ENCODE peak calls at places on chromosomes 5 and 9, in eight cellular contexts. K is AG04450, P is choroid plexus epithelial cell, C is neural crest cell, E is GM20000, I is sigmoid colon, F is K562, O is brain microvascular endothelial cell. D is an unnamed sample.

GRCh38 chr9:15373201-15373530 is 49.5 kb upstream of the SNAPC3 start:
- DNase-seq in K (peak), I (no peak), O (no peak), C (no peak), F (no peak), E (no peak), P (peak), D (no peak)

GRCh38 chr5:178670486-178670885 is 43.6 kb upstream of the CLK4 start:
- DNase-seq in K (no peak), F (no peak), P (no peak), E (no peak), C (no peak), O (no peak), I (no peak), D (no peak)

GRCh38 chr9:94675008-94675841 is 35.9 kb upstream of the FBP1 start:
- DNase-seq in I (no peak), E (no peak), F (no peak), C (no peak), K (no peak), O (peak), P (peak), D (peak)

GRCh38 chr5:82821978-82822927 is 254.9 kb downstream of the TMEM167A start:
- DNase-seq in I (no peak), K (no peak), E (no peak), P (peak), O (peak), F (no peak), C (no peak), D (no peak)

GRCh38 chr5:137843676-137844284 is 23.9 kb upstream of the MYOT start:
- DNase-seq in E (no peak), I (no peak), P (no peak), K (no peak), C (no peak), F (no peak), O (no peak), D (no peak)

GRCh38 chr5:67748165-67748690 is 467.3 kb upstream of the PIK3R1 start:
- DNase-seq in C (no peak), O (no peak), E (no peak), F (no peak), I (no peak), K (no peak), P (no peak), D (no peak)

GRCh38 chr9:24351258-24351657 is 194.4 kb downstream of the IZUMO3 start:
- DNase-seq in I (no peak), C (no peak), P (no peak), O (no peak), F (no peak), E (no peak), K (no peak), D (no peak)

GRCh38 chr5:133993152-133993548 is 11.6 kb downstream of the VDAC1 start:
- DNase-seq in P (peak), I (no peak), F (no peak), E (no peak), C (no peak), K (no peak), O (peak), D (no peak)

GRCh38 chr5:178221857-178222256 is 10.7 kb downstream of the PHYKPL start:
- DNase-seq in P (no peak), K (no peak), O (no peak), I (no peak), C (no peak), E (no peak), F (no peak), D (no peak)

GRCh38 chr5:116002116-116002906 is 30.0 kb upstream of the ARL14EPL start:
- DNase-seq in F (no peak), K (no peak), O (no peak), I (no peak), C (no peak), P (peak), E (no peak), D (no peak)

GRCh38 chr5:36763454-36763853 is 113.1 kb upstream of the NIPBL start:
- DNase-seq in F (no peak), P (no peak), E (no peak), O (no peak), C (no peak), K (no peak), I (no peak), D (no peak)

GRCh38 chr5:5492087-5492933 is 69.8 kb downstream of the ICE1 start:
- DNase-seq in I (no peak), K (no peak), P (peak), C (no peak), O (peak), F (peak), E (peak), D (no peak)

GRCh38 chr5:178524093-178524882 is 65.9 kb downstream of the COL23A1 start:
- DNase-seq in P (no peak), O (no peak), F (no peak), C (no peak), K (no peak), E (no peak), I (peak), D (no peak)

GRCh38 chr5:78716221-78716620 is 67.6 kb upstream of the LHFPL2 start:
- DNase-seq in I (no peak), P (peak), E (no peak), O (peak), F (no peak), K (no peak), C (no peak), D (no peak)

GRCh38 chr9:22469928-22470544 is 23.4 kb downstream of the DMRTA1 start:
- DNase-seq in K (no peak), C (peak), E (no peak), I (no peak), O (peak), P (peak), F (no peak), D (no peak)

GRCh38 chr5:80874162-80874561 is 86.0 kb upstream of the RASGRF2 start:
- DNase-seq in I (no peak), E (no peak), C (no peak), K (no peak), O (no peak), P (no peak), F (no peak), D (no peak)

GRCh38 chr5:140109050-140109817 is 4.7 kb upstream of the PURA start:
- DNase-seq in P (no peak), O (no peak), K (no peak), I (no peak), F (peak), C (peak), E (no peak), D (no peak)

GRCh38 chr5:177399903-177400868 is at the start of gene PFN3:
- DNase-seq in K (no peak), O (peak), P (no peak), E (no peak), I (no peak), C (no peak), F (no peak), D (no peak)

GRCh38 chr5:72844218-72844603 is 27.8 kb downstream of the TNPO1 start:
- DNase-seq in C (no peak), F (no peak), E (no peak), K (no peak), I (no peak), O (no peak), P (no peak), D (no peak)

GRCh38 chr9:94921072-94921471 is 194.6 kb downstream of the AOPEP start:
- DNase-seq in P (peak), E (no peak), C (no peak), I (peak), F (no peak), O (peak), K (no peak), D (no peak)

GRCh38 chr5:125120012-125120411 is 373.6 kb upstream of the ZNF608 start:
- DNase-seq in K (no peak), O (no peak), F (no peak), I (no peak), C (no peak), E (no peak), P (no peak), D (no peak)

GRCh38 chr5:170791325-170791954 is 7.9 kb downstream of the GABRP start:
- DNase-seq in C (peak), O (peak), I (no peak), F (peak), K (peak), P (peak), E (peak), D (peak)

GRCh38 chr9:86281577-86282076 is 711 bp downstream of the ISCA1 start:
- DNase-seq in K (no peak), I (no peak), C (peak), O (no peak), F (no peak), P (no peak), E (no peak), D (no peak)

GRCh38 chr5:2410451-2410850 is 341.0 kb downstream of the IRX2 start:
- DNase-seq in K (no peak), P (no peak), F (no peak), C (no peak), I (no peak), E (no peak), O (no peak), D (no peak)

GRCh38 chr5:2417301-2417700 is 334.2 kb downstream of the IRX2 start:
- DNase-seq in C (no peak), P (no peak), O (no peak), E (no peak), F (no peak), I (no peak), K (no peak), D (no peak)

DNA sequence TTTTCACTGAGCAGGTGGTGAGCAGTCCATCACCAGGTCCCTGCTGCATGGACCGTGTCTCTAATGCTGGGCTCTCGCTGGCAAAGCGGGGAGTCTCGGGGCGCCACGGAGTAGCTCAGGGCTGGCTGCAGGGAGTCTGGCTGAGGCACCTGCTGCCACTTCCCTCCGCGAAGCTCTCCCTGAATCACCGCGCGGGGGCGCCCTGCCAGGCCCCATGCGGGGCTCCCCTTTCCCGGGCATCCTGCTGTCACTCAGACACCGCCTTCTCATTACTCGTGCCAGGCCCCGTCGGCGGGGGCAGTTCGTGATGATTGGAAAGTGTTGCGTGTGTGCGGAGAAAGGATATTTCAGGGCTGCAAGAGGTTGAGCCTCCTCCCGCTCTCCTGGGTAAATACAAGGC is 335.8 kb downstream of the IRX2 start:
- DNase-seq in P (no peak), F (peak), C (no peak), K (no peak), E (no peak), I (no peak), O (no peak), D (no peak)
- TF ChIP-seq CTCF in P (no peak), F (peak), C (peak), K (no peak), E (no peak), I (no peak), O (no peak), D (no peak)

GRCh38 chr5:61719124-61719523 is 387.1 kb downstream of the ZSWIM6 start:
- DNase-seq in F (no peak), O (no peak), C (no peak), K (no peak), P (no peak), E (no peak), I (no peak), D (no peak)
- TF ChIP-seq CTCF in F (no peak), O (no peak), C (no peak), K (no peak), P (no peak), E (no peak), I (no peak), D (no peak)

GRCh38 chr9:114590328-114590727 is 2.8 kb downstream of the ATP6V1G1 start:
- DNase-seq in P (no peak), O (no peak), I (no peak), E (no peak), C (no peak), F (no peak), K (no peak), D (no peak)

GRCh38 chr9:114588150-114588663 is 638 bp downstream of the ATP6V1G1 start:
- DNase-seq in I (no peak), C (no peak), K (no peak), P (peak), O (no peak), F (no peak), E (no peak), D (no peak)

GRCh38 chr9:114588671-114589526 is 1.3 kb downstream of the ATP6V1G1 start:
- DNase-seq in O (peak), K (no peak), E (no peak), F (no peak), P (peak), I (no peak), C (no peak), D (no peak)

GRCh38 chr9:114583776-114584175 is 3.8 kb upstream of the ATP6V1G1 start:
- DNase-seq in P (no peak), E (no peak), F (no peak), O (no peak), I (no peak), C (no peak), K (no peak), D (no peak)

DNA sequence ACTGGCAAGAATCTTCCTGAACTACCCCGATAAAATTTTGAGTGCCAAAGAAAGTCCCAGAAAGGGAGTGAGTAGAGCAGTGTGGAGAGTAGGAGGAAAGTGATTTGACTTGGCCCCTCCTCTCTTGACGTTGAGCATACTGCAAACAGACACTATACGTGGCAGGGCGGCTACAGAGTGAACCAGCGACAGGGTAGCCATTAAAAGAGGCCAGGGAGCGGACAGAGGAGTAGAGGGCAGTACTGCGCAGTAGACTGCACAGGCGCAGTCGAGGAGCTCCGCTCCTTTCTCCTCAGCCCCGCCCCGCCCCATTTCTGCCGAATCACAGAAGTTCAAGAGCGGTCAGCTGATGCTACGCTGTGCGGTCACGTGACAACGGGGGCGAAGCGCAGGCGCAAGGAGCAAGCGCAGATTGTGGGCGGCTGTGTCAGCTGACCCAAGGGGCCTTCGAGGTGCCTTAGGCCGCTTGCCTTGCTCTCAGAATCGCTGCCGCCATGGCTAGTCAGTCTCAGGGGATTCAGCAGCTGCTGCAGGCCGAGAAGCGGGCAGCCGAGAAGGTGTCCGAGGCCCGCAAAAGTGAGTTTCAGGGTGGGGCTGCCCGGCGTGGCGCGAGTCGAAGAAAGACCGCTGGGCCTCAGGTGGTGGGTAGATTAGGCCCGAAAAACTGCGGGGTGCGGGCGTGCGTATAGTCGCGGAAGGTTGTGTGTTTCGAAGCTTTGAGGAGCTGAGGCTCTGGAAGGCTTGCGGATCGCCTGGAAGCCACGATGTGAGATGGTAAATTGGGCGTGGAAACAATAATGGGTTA is at the start of gene ATP6V1G1:
- DNase-seq in F (peak), I (peak), K (peak), C (peak), E (peak), P (peak), O (peak), D (peak)
- TF ChIP-seq CTCF in F (peak), I (no peak), K (peak), C (no peak), E (no peak), P (peak), O (no peak), D (no peak)

DNA sequence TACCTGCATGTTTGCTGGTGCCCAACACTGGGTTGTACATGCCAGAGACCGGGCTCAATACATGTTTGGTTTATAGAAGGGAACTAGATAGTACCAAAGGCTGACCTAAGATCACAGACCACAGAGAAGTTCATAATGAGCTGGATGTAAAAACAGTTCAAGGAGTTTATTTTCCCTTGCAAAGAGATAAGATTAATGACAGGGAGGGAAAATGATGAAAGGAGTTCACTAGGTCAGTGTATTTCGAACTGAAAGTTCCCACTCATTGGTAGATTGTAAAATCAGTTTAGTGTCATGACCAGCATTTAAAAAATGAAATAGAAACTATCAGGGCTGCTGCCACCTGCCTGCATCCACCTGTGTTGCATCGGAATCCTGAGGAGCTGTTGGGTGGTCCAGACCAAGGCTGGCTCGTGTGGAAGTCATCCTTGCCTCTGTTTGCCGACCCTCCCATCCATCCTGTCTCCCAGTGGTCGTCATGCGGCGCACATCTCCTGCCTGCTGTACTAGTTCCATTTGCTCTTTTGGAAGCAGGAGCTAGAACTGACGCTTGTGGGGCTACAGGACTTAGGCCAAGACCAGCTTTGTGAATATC is 21.1 kb downstream of the TBC1D2 start:
- DNase-seq in E (no peak), K (no peak), I (peak), F (no peak), C (no peak), O (no peak), P (no peak), D (no peak)
- TF ChIP-seq CTCF in E (no peak), K (peak), I (no peak), F (peak), C (peak), O (no peak), P (peak), D (peak)

DNA sequence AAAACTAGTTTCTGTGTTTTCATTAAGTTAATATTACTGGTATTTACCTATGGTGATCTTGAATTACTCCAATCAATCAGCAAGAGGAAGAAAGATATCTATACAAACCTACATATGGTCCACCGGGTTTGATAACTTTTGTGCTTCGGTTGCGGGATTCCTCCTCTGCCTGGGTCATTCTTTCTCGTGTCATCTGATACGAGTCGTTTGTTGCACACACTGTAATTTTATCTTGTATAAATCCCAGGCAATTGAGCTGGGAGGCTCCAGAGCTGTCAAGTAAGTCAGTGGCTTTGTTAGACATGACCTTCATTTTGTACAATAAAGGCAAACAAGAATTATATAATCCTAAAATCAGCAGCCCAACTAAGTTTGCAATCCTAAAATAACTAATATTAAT is 48.0 kb downstream of the ELL2 start:
- DNase-seq in I (no peak), E (no peak), F (no peak), C (no peak), K (no peak), O (no peak), P (no peak), D (no peak)
- TF ChIP-seq CTCF in I (no peak), E (no peak), F (no peak), C (no peak), K (no peak), O (no peak), P (no peak), D (no peak)

DNA sequence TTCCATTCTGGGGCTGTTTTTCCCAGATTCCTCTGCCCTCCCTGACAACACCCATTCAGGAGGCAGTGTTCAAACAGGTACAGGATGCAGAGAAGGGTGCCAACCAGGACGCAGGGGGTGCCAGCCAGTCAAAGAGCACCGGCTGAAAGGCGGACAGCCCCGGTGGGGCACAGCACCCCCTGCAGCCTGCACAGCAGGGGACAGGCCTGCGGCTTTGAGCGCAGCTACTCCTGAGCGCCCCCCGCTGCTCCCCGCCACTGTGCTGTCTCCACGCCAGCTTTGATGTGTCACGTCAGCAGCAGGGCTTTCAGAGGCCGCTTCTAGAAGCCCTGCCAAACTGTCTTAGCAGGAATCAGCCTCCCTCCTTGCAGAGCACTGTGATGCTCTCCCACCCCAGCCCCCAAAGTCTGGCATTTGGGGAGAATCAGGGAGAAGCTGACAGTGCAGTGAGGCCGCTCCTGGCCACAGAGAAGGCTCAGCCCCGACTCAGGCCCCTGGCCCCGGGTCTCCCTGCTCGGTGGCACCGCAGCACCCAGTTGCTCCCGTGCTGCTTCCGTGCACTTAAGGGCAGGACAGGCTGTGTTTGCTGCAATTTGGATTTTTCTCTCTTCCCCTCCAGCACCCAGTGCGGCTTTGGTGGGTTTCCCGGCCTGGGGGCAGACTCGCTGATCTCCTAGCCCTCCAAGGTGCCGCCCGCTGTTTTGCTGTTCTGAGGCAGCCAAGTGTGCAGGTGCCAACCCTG is 20.3 kb downstream of the AK8 start:
- DNase-seq in K (no peak), I (peak), P (peak), E (no peak), O (peak), F (peak), C (no peak), D (no peak)
- TF ChIP-seq CTCF in K (peak), I (no peak), P (peak), E (no peak), O (peak), F (peak), C (peak), D (no peak)

DNA sequence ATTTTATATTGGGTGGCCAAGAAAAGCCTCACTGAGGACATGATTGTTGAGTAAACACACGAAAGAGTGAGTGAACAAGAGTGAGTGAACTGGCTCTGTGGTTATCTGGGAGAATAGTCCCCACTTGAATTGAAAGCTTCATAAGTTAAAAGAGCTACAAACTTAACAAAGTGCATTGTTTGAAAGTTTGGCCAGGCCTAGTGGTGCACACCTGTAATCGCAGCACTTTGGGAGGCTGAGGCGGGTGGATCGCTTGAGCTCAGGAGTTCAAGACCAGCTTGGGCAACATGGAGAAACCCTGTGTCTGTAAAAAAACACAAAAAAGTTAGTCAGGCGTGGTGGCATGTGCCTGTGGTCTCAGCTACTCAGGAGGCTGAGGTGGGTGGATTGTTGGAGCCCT is 26.9 kb downstream of the SMC2 start:
- DNase-seq in K (no peak), C (no peak), I (no peak), O (no peak), P (no peak), E (no peak), F (no peak), D (no peak)
- TF ChIP-seq CTCF in K (no peak), C (peak), I (no peak), O (no peak), P (no peak), E (no peak), F (no peak), D (no peak)

GRCh38 chr9:108850293-108850897 is 5.4 kb downstream of the ACTL7B start:
- DNase-seq in P (peak), K (no peak), E (peak), O (no peak), F (peak), C (no peak), I (no peak), D (no peak)
- TF ChIP-seq CTCF in P (peak), K (peak), E (no peak), O (peak), F (peak), C (no peak), I (no peak), D (peak)